ENCODE peak calls at places on chromosome 17, in ten cellular contexts. G, Q, R, I, O, S, L, Y, A and T are unnamed samples.

GRCh38 chr17:34401165-34401564 is 38.1 kb upstream of the CCL1 start:
- DNase-seq in A (no peak), R (no peak), S (no peak), Y (no peak), I (no peak), Q (no peak), G (no peak), L (no peak), O (peak; percentile 4), T (no peak)

GRCh38 chr17:50218771-50219315 is 17.4 kb upstream of the COL1A1 start:
- DNase-seq in R (no peak), Q (no peak), G (no peak), L (no peak), A (peak; percentile 63), I (no peak), S (no peak), O (peak; percentile 84), Y (no peak), T (no peak)

GRCh38 chr17:34998205-34998604 is 17.9 kb downstream of the LIG3 start:
- DNase-seq in L (peak; percentile 77), Q (peak; percentile 84), O (peak; percentile 57), Y (peak; percentile 68), I (peak; percentile 66), S (peak; percentile 83), G (peak; percentile 58), A (peak; percentile 76), R (peak; percentile 83), T (no peak)

GRCh38 chr17:35167666-35168065 is 20.0 kb downstream of the UNC45B start:
- DNase-seq in Y (no peak), G (no peak), A (no peak), R (no peak), Q (no peak), S (no peak), I (no peak), O (peak; percentile 56), L (no peak), T (no peak)

GRCh38 chr17:10278218-10278617 is 79.8 kb upstream of the GAS7 start:
- DNase-seq in A (peak; percentile 58), Q (no peak), G (no peak), R (no peak), I (no peak), S (no peak), Y (no peak), O (no peak), L (no peak), T (no peak)

GRCh38 chr17:59848385-59848668 is 44.4 kb downstream of the TUBD1 start:
- DNase-seq in O (no peak), G (no peak), Y (no peak), A (no peak), S (no peak), L (no peak), R (no peak), I (no peak), Q (no peak), T (no peak)

GRCh38 chr17:12691173-12691572 is 25.5 kb downstream of the MYOCD start:
- DNase-seq in Y (peak; percentile 15), A (peak; percentile 73), G (peak; percentile 58), Q (no peak), R (no peak), I (no peak), O (no peak), L (no peak), S (no peak), T (no peak)

GRCh38 chr17:49548051-49548505 is 27.6 kb upstream of the NXPH3 start:
- DNase-seq in O (no peak), Y (no peak), R (no peak), S (no peak), G (no peak), I (peak; percentile 52), L (no peak), A (no peak), Q (no peak), T (peak; percentile 64)

GRCh38 chr17:9729034-9729650 is 62.2 kb downstream of the DHRS7C start:
- DNase-seq in I (no peak), Q (no peak), S (no peak), O (peak; percentile 41), Y (no peak), G (peak; percentile 30), A (no peak), R (no peak), L (no peak), T (no peak)

GRCh38 chr17:14334261-14334860 is 33.5 kb downstream of the HS3ST3B1 start:
- DNase-seq in I (no peak), S (no peak), O (no peak), R (no peak), Y (no peak), A (no peak), Q (no peak), L (no peak), G (no peak), T (no peak)

GRCh38 chr17:8954339-8954738 is 11.2 kb downstream of the PIK3R5 start:
- DNase-seq in Y (peak; percentile 54), Q (no peak), L (peak; percentile 85), S (peak; percentile 90), A (peak; percentile 72), I (peak; percentile 56), O (no peak), R (peak; percentile 78), G (peak; percentile 62), T (no peak)

GRCh38 chr17:42683407-42684031 is 1.2 kb downstream of the CNTNAP1 start:
- DNase-seq in Y (no peak), R (no peak), O (no peak), S (no peak), I (peak; percentile 62), L (peak; percentile 78), G (no peak), Q (peak; percentile 85), A (peak; percentile 64), T (no peak)

GRCh38 chr17:5812590-5812989 is 228.3 kb upstream of the NLRP1 start:
- DNase-seq in Q (no peak), L (no peak), I (no peak), A (no peak), S (no peak), O (no peak), Y (no peak), R (no peak), G (no peak), T (no peak)

GRCh38 chr17:1412185-1413110 is 12.4 kb upstream of the YWHAE start:
- DNase-seq in A (no peak), L (peak; percentile 79), S (no peak), O (no peak), I (no peak), Q (peak; percentile 68), G (no peak), Y (peak; percentile 25), R (peak; percentile 78), T (peak; percentile 48)

GRCh38 chr17:75271955-75272847 is 1.2 kb upstream of the MIF4GD start:
- DNase-seq in G (no peak), L (no peak), I (peak; percentile 70), Q (peak; percentile 74), S (peak; percentile 47), O (no peak), Y (peak; percentile 43), A (no peak), R (no peak), T (no peak)

GRCh38 chr17:38885044-38885727 is 15.3 kb downstream of the LASP1 start:
- DNase-seq in O (no peak), I (no peak), S (no peak), Q (no peak), L (no peak), Y (no peak), A (no peak), R (peak; percentile 74), G (no peak), T (no peak)
- H3K4me1 ChIP-seq in O (peaks cover 44% of the 10 kb centered on the region), I (peaks cover 68% of the 10 kb centered on the region), S (peaks cover 97% of the 10 kb centered on the region), Q (peaks cover 30% of the 10 kb centered on the region), L (peaks cover 63% of the 10 kb centered on the region), Y (peaks cover 32% of the 10 kb centered on the region), A (peaks cover 71% of the 10 kb centered on the region), R (peaks cover 6% of the 10 kb centered on the region), G (no peaks in the 10 kb centered on the region), T (peaks cover 47% of the 10 kb centered on the region)

GRCh38 chr17:3968886-3969524 is 4.8 kb upstream of the ATP2A3 start:
- DNase-seq in G (no peak), S (no peak), O (no peak), A (no peak), L (no peak), Y (no peak), Q (no peak), I (no peak), R (no peak), T (no peak)

GRCh38 chr17:3966720-3967363 is 2.6 kb upstream of the ATP2A3 start:
- DNase-seq in L (no peak), Y (no peak), I (no peak), R (peak; percentile 83), S (no peak), Q (peak; percentile 90), G (no peak), O (no peak), A (no peak), T (peak; percentile 72)

GRCh38 chr17:3969963-3970362 is 5.7 kb upstream of the ATP2A3 start:
- DNase-seq in S (no peak), I (no peak), G (no peak), A (no peak), Y (no peak), L (no peak), R (no peak), Q (peak; percentile 5), O (no peak), T (no peak)

GRCh38 chr17:3970668-3971067 is 6.4 kb upstream of the ATP2A3 start:
- DNase-seq in S (no peak), L (no peak), A (no peak), G (no peak), O (no peak), Y (no peak), I (no peak), Q (no peak), R (no peak), T (no peak)

GRCh38 chr17:3968017-3968416 is 3.8 kb upstream of the ATP2A3 start:
- DNase-seq in G (no peak), S (no peak), Q (no peak), A (no peak), Y (no peak), I (no peak), O (no peak), L (no peak), R (no peak), T (no peak)
- H3K4me1 ChIP-seq in G (no peaks in the 10 kb centered on the region), S (peaks cover 21% of the 10 kb centered on the region), Q (peaks cover 8% of the 10 kb centered on the region), A (peaks cover 18% of the 10 kb centered on the region), Y (no peaks in the 10 kb centered on the region), I (peaks cover 21% of the 10 kb centered on the region), O (peaks cover 4% of the 10 kb centered on the region), L (peaks cover 21% of the 10 kb centered on the region), R (no peaks in the 10 kb centered on the region), T (peaks cover 6% of the 10 kb centered on the region)

DNA sequence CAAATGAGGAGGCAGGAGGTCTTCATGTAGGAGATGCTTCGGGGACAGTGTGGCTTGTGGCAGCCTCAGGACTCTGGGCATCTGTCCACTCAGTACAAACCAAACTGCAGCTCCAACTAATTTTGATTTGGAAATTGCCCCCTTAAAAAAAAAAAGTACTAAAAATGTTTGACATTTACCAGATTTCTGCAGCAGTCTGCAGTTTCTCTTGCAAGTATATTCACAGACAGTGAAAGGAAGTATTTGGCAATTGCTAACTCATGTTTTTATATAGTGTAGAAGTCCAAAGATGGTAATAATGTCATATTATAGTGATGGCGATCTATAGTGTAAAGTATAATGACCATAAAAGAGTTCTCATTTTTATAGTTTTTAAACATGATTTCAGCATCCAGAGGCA is 218.6 kb downstream of the PRKCA start:
- DNase-seq in A (no peak), L (no peak), S (no peak), O (no peak), Y (no peak), G (no peak), I (no peak), R (no peak), Q (no peak), T (no peak)
- H3K4me1 ChIP-seq in A (no peaks in the 10 kb centered on the region), L (no peaks in the 10 kb centered on the region), S (no peaks in the 10 kb centered on the region), O (peaks cover 13% of the 10 kb centered on the region), Y (peaks cover 30% of the 10 kb centered on the region), G (no peaks in the 10 kb centered on the region), I (peaks cover 5% of the 10 kb centered on the region), R (no peaks in the 10 kb centered on the region), Q (no peaks in the 10 kb centered on the region), T (peaks cover 7% of the 10 kb centered on the region)

GRCh38 chr17:17824780-17825614 is 11.8 kb downstream of the SREBF1 start:
- DNase-seq in G (no peak), I (no peak), L (no peak), S (no peak), Y (no peak), Q (peak; percentile 78), A (no peak), R (no peak), O (no peak), T (no peak)
- H3K4me1 ChIP-seq in G (no peaks in the 10 kb centered on the region), I (peaks cover 60% of the 10 kb centered on the region), L (peaks cover 58% of the 10 kb centered on the region), S (peaks cover 78% of the 10 kb centered on the region), Y (peaks cover 68% of the 10 kb centered on the region), Q (peaks cover 32% of the 10 kb centered on the region), A (peaks cover 65% of the 10 kb centered on the region), R (peaks cover 12% of the 10 kb centered on the region), O (peaks cover 73% of the 10 kb centered on the region), T (peaks cover 37% of the 10 kb centered on the region)